ENCODE peak calls at places on chromosome 19, in four cellular contexts. One of them, this sample, is unnamed.

GRCh38 chr19:18156841-18157464 is 4.0 kb downstream of the PIK3R2 start:
- DNase-seq in GM12878: no peak
- DNase-seq in HepG2: peak; percentile 63
- DNase-seq in A549: peak; percentile 77
- DNase-seq in this sample: peak; percentile 89

GRCh38 chr19:532578-533484 is 1.3 kb downstream of the CDC34 start:
- DNase-seq in GM12878: no peak
- DNase-seq in HepG2: peak; percentile 60
- DNase-seq in A549: peak; percentile 63
- DNase-seq in this sample: peak; percentile 90

GRCh38 chr19:36257512-36257876 is 42.6 kb downstream of the ZNF146 start:
- DNase-seq in GM12878: no peak
- DNase-seq in HepG2: no peak
- DNase-seq in A549: no peak
- DNase-seq in this sample: no peak

GRCh38 chr19:48290341-48290922 is 20.6 kb downstream of the ZNF114 start:
- DNase-seq in GM12878: no peak
- DNase-seq in HepG2: no peak
- DNase-seq in A549: peak; percentile 35
- DNase-seq in this sample: peak; percentile 57

GRCh38 chr19:46776927-46777911 is 11.2 kb downstream of the SLC1A5 start:
- DNase-seq in GM12878: no peak
- DNase-seq in HepG2: no peak
- DNase-seq in A549: peak; percentile 55
- DNase-seq in this sample: peak; percentile 68

GRCh38 chr19:5966215-5966614 is 11.7 kb downstream of the RANBP3 start:
- DNase-seq in GM12878: no peak
- DNase-seq in HepG2: no peak
- DNase-seq in A549: no peak
- DNase-seq in this sample: no peak

GRCh38 chr19:35090160-35090794 is 25.3 kb upstream of the FXYD3 start:
- DNase-seq in GM12878: no peak
- DNase-seq in HepG2: peak; percentile 54
- DNase-seq in A549: peak; percentile 82
- DNase-seq in this sample: peak; percentile 84

GRCh38 chr19:46225558-46226004 is 4.0 kb upstream of the IGFL1 start:
- DNase-seq in GM12878: no peak
- DNase-seq in HepG2: no peak
- DNase-seq in A549: no peak
- DNase-seq in this sample: peak; percentile 27

GRCh38 chr19:33462112-33462726 is 59.4 kb downstream of the PEPD start:
- DNase-seq in GM12878: no peak
- DNase-seq in HepG2: no peak
- DNase-seq in A549: no peak
- DNase-seq in this sample: no peak

GRCh38 chr19:51292971-51293370 is 18.5 kb upstream of the IGLON5 start:
- DNase-seq in GM12878: no peak
- DNase-seq in HepG2: no peak
- DNase-seq in A549: no peak
- DNase-seq in this sample: no peak

GRCh38 chr19:45075215-45076028 is 856 bp downstream of the ZNF296 start:
- DNase-seq in GM12878: peak; percentile 80
- DNase-seq in HepG2: peak; percentile 39
- DNase-seq in A549: peak; percentile 85
- DNase-seq in this sample: peak; percentile 86

GRCh38 chr19:47210689-47211316 is 20.2 kb downstream of the BBC3 start:
- DNase-seq in GM12878: no peak
- DNase-seq in HepG2: peak; percentile 71
- DNase-seq in A549: peak; percentile 85
- DNase-seq in this sample: peak; percentile 66

GRCh38 chr19:35262101-35262761 is 6.5 kb upstream of the USF2 start:
- DNase-seq in GM12878: no peak
- DNase-seq in HepG2: no peak
- DNase-seq in A549: no peak
- DNase-seq in this sample: no peak

GRCh38 chr19:28329429-28329828 is 883.5 kb downstream of the UQCRFS1 start:
- DNase-seq in GM12878: no peak
- DNase-seq in HepG2: no peak
- DNase-seq in A549: no peak
- DNase-seq in this sample: no peak

GRCh38 chr19:45156231-45156630 is 4.6 kb downstream of the NKPD1 start:
- DNase-seq in GM12878: no peak
- DNase-seq in HepG2: no peak
- DNase-seq in A549: no peak
- DNase-seq in this sample: no peak

GRCh38 chr19:48413879-48414623 is 20.6 kb downstream of the GRIN2D start:
- DNase-seq in GM12878: no peak
- DNase-seq in HepG2: no peak
- DNase-seq in A549: peak; percentile 76
- DNase-seq in this sample: no peak

GRCh38 chr19:7637374-7638256 is 705 bp downstream of the STXBP2 start:
- DNase-seq in GM12878: no peak
- DNase-seq in HepG2: no peak
- DNase-seq in A549: no peak
- DNase-seq in this sample: peak; percentile 71

GRCh38 chr19:610801-611505 is 21.3 kb downstream of the HCN2 start:
- DNase-seq in GM12878: no peak
- DNase-seq in HepG2: no peak
- DNase-seq in A549: peak; percentile 58
- DNase-seq in this sample: peak; percentile 85

GRCh38 chr19:6539514-6539913 is 8.7 kb downstream of the TNFSF9 start:
- DNase-seq in GM12878: no peak
- DNase-seq in HepG2: no peak
- DNase-seq in A549: no peak
- DNase-seq in this sample: no peak

GRCh38 chr19:51637362-51637978 is 7.3 kb upstream of the SIGLEC5 start:
- DNase-seq in GM12878: no peak
- DNase-seq in HepG2: peak; percentile 33
- DNase-seq in A549: peak; percentile 31
- DNase-seq in this sample: peak; percentile 57

DNA sequence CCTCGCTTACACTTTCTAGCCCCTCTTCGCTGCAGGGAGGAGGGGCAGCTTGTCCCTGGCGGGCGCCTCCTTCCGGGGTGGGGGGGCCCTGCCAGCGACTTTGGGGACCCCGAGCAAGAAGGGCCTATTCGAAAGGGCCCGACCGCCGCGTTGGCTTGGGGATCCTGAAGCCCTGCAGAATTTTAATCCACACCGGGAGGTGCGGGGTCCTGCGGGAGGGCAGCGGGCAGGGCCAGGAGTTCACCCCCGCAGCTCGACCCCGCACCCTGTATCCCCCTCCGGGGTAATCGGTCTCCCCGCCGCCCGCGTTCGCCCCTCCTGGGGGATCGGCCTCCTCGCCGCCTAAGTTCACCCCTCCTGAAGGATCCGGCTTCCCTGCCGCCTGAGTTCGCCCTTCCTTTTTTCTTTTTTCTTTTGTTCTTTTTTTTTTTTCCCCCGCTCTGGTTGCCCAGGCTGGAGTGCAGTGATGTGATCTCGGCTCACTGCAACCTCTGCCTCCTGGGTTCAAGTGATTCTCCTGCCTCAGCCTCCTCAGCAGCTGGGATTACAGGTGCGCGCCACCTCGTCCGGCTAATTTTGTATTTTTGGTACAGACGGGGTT is 688 bp downstream of the MOB3A start:
- DNase-seq in GM12878: no peak
- DNase-seq in HepG2: no peak
- DNase-seq in A549: no peak
- DNase-seq in this sample: no peak
- TF ChIP-seq CHD4 in GM12878: no peak
- TF ChIP-seq CHD4 in HepG2: peak; percentile 68
- TF ChIP-seq CHD4 in A549: no peak
- TF ChIP-seq CHD4 in this sample: no peak

GRCh38 chr19:16015805-16016173 is 60.5 kb upstream of the TPM4 start:
- DNase-seq in GM12878: no peak
- DNase-seq in HepG2: no peak
- DNase-seq in A549: no peak
- DNase-seq in this sample: no peak

GRCh38 chr19:16017138-16017490 is 59.2 kb upstream of the TPM4 start:
- DNase-seq in GM12878: no peak
- DNase-seq in HepG2: no peak
- DNase-seq in A549: no peak
- DNase-seq in this sample: no peak

GRCh38 chr19:16018106-16018755 is 58.1 kb upstream of the TPM4 start:
- DNase-seq in GM12878: no peak
- DNase-seq in HepG2: no peak
- DNase-seq in A549: no peak
- DNase-seq in this sample: no peak

GRCh38 chr19:16014923-16015804 is 61.1 kb upstream of the TPM4 start:
- DNase-seq in GM12878: no peak
- DNase-seq in HepG2: no peak
- DNase-seq in A549: no peak
- DNase-seq in this sample: no peak

DNA sequence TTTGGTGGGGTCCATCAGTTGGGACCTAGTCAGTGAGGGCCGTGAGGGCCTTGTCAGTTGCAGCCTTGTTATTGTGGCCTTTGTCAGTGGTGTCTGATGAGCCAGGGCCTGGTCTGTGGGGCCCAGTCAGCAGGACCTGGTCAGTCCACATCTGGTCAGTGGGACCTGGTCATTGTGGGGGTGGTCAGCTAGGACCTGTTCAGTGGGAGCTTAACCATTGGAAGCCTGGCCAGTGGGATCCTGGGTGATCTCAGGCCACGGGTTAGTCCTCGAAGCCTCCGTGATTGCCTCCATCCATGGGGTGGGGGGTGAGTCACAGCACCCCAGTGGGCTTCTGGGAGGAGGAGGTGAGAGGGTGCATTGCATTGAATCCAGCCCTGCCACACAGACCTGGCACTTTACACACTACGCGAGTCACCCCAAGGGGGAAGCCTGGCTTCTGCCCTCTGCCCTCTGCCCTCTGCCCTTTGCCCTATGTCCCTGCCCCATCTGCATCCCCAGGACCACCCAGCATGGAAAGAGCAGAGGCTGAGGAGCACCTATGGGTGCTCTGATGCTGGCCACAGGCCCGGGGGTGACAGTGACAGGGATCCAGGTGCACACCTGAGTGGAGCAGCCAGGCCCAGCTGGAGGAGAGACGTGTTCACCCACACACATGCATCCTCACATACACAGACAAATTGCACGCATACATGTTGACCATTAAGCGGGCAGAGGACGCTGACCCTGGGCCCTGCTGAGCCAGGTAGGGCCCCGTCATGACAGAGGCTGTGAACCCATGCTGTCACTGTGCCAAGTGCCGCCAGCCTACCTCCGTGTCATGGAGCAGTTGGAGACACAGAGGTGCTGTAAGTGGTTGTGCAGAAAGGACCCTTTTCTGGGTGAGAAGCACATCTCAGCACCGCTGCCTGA is 59.8 kb upstream of the TPM4 start:
- DNase-seq in GM12878: no peak
- DNase-seq in HepG2: no peak
- DNase-seq in A549: no peak
- DNase-seq in this sample: no peak
- TF ChIP-seq CHD4 in GM12878: no peak
- TF ChIP-seq CHD4 in HepG2: no peak
- TF ChIP-seq CHD4 in A549: no peak
- TF ChIP-seq CHD4 in this sample: no peak

GRCh38 chr19:19591133-19591825 is 27.2 kb downstream of the PBX4 start:
- DNase-seq in GM12878: peak; percentile 84
- DNase-seq in HepG2: peak; percentile 23
- DNase-seq in A549: peak; percentile 58
- DNase-seq in this sample: no peak
- TF ChIP-seq CHD4 in GM12878: no peak
- TF ChIP-seq CHD4 in HepG2: no peak
- TF ChIP-seq CHD4 in A549: no peak
- TF ChIP-seq CHD4 in this sample: no peak

GRCh38 chr19:31164666-31165265 is 184.5 kb downstream of the TSHZ3 start:
- DNase-seq in GM12878: no peak
- DNase-seq in HepG2: no peak
- DNase-seq in A549: no peak
- DNase-seq in this sample: no peak

GRCh38 chr19:31166206-31166605 is 183.0 kb downstream of the TSHZ3 start:
- DNase-seq in GM12878: no peak
- DNase-seq in HepG2: no peak
- DNase-seq in A549: no peak
- DNase-seq in this sample: no peak

GRCh38 chr19:31160346-31160926 is 188.8 kb downstream of the TSHZ3 start:
- DNase-seq in GM12878: no peak
- DNase-seq in HepG2: no peak
- DNase-seq in A549: no peak
- DNase-seq in this sample: no peak
- TF ChIP-seq CHD4 in GM12878: no peak
- TF ChIP-seq CHD4 in HepG2: no peak
- TF ChIP-seq CHD4 in A549: no peak
- TF ChIP-seq CHD4 in this sample: no peak

DNA sequence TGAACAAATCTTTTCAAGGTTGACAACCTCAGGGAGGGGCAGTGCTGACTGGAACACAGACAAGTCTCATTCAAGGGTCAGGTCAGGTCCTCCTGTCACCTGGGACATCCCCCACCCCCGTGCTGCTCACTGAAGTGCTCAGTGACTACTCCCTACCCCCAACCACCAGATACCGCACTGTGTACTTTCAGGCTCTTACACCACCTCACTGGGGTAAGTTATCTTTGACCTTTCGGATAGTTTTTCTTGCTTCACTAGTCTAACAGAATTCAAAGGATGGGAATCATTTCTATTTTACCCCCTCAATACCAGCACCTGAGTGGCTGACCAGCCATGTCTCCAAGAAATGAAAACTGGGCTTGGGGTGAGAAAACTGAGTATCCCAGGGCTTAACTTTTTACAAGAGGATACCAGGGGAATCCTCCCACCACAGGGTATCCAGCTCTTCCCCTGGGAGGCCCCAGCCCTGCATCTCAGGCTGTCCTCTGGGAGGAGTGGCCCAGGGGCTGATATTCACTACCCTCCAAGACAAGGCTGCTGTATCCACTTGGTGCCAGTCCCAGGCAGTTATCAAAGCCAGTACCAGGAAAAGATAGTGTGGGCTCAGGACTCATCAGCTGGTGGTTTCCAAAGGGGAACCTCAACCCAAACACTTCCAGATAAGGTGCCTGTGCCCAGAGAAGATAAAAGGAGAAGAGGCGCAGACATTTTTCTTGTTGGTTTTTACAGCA is 2.1 kb downstream of the ZNF563 start:
- DNase-seq in GM12878: peak; percentile 82
- DNase-seq in HepG2: peak; percentile 96
- DNase-seq in A549: no peak
- DNase-seq in this sample: peak; percentile 19
- TF ChIP-seq CHD4 in GM12878: no peak
- TF ChIP-seq CHD4 in HepG2: no peak
- TF ChIP-seq CHD4 in A549: no peak
- TF ChIP-seq CHD4 in this sample: no peak

GRCh38 chr19:4829001-4829712 is 2.4 kb downstream of the TICAM1 start:
- DNase-seq in GM12878: no peak
- DNase-seq in HepG2: peak; percentile 74
- DNase-seq in A549: no peak
- DNase-seq in this sample: peak; percentile 6
- TF ChIP-seq CHD4 in GM12878: no peak
- TF ChIP-seq CHD4 in HepG2: no peak
- TF ChIP-seq CHD4 in A549: no peak
- TF ChIP-seq CHD4 in this sample: no peak

GRCh38 chr19:38878575-38879399 is 712 bp upstream of the RINL start:
- DNase-seq in GM12878: no peak
- DNase-seq in HepG2: no peak
- DNase-seq in A549: no peak
- DNase-seq in this sample: no peak
- TF ChIP-seq CHD4 in GM12878: no peak
- TF ChIP-seq CHD4 in HepG2: no peak
- TF ChIP-seq CHD4 in A549: no peak
- TF ChIP-seq CHD4 in this sample: no peak

GRCh38 chr19:53960886-53961285 is 1.9 kb upstream of the CACNG8 start:
- DNase-seq in GM12878: no peak
- DNase-seq in HepG2: no peak
- DNase-seq in A549: no peak
- DNase-seq in this sample: no peak
- TF ChIP-seq CHD4 in GM12878: no peak
- TF ChIP-seq CHD4 in HepG2: no peak
- TF ChIP-seq CHD4 in A549: no peak
- TF ChIP-seq CHD4 in this sample: no peak

This sample was measured in K562.